ENCODE peak calls at places on chromosomes 1 and 21, in seven cellular contexts. One of them, this sample, is unnamed.

GRCh38 chr1:3610165-3610822 is 1.0 kb downstream of the MEGF6 start:
- DNase-seq in amniotic epithelial cell: no peak
- DNase-seq in heart right ventricle: no peak
- DNase-seq in pons: no peak
- DNase-seq in iPS-NIHi11: no peak
- DNase-seq in CD8-positive, alpha-beta memory T cell: no peak
- DNase-seq in tibial nerve: no peak
- DNase-seq in this sample: no peak

GRCh38 chr1:50427818-50428779 is 4.9 kb upstream of the DMRTA2 start:
- DNase-seq in amniotic epithelial cell: no peak
- DNase-seq in heart right ventricle: no peak
- DNase-seq in pons: no peak
- DNase-seq in iPS-NIHi11: peak; percentile 54
- DNase-seq in CD8-positive, alpha-beta memory T cell: no peak
- DNase-seq in tibial nerve: no peak
- DNase-seq in this sample: no peak

GRCh38 chr1:240946926-240947325 is 335.0 kb upstream of the GREM2 start:
- DNase-seq in amniotic epithelial cell: peak; percentile 48
- DNase-seq in heart right ventricle: no peak
- DNase-seq in pons: peak; percentile 21
- DNase-seq in iPS-NIHi11: peak; percentile 35
- DNase-seq in CD8-positive, alpha-beta memory T cell: no peak
- DNase-seq in tibial nerve: no peak
- DNase-seq in this sample: peak; percentile 53

GRCh38 chr1:11157867-11158266 is 31.3 kb upstream of the ANGPTL7 start:
- DNase-seq in amniotic epithelial cell: peak; percentile 40
- DNase-seq in heart right ventricle: peak; percentile 32
- DNase-seq in pons: peak; percentile 26
- DNase-seq in iPS-NIHi11: no peak
- DNase-seq in CD8-positive, alpha-beta memory T cell: no peak
- DNase-seq in tibial nerve: peak; percentile 55
- DNase-seq in this sample: no peak

GRCh38 chr1:173044656-173045055 is 6.1 kb downstream of the TNFSF18 start:
- DNase-seq in amniotic epithelial cell: no peak
- DNase-seq in heart right ventricle: no peak
- DNase-seq in pons: no peak
- DNase-seq in iPS-NIHi11: no peak
- DNase-seq in CD8-positive, alpha-beta memory T cell: no peak
- DNase-seq in tibial nerve: no peak
- DNase-seq in this sample: no peak

GRCh38 chr1:99740141-99740540 is 26.3 kb downstream of the FRRS1 start:
- DNase-seq in amniotic epithelial cell: no peak
- DNase-seq in heart right ventricle: no peak
- DNase-seq in pons: no peak
- DNase-seq in iPS-NIHi11: no peak
- DNase-seq in CD8-positive, alpha-beta memory T cell: no peak
- DNase-seq in tibial nerve: no peak
- DNase-seq in this sample: no peak

GRCh38 chr1:202018476-202019234 is 8.3 kb downstream of the ELF3 start:
- DNase-seq in amniotic epithelial cell: peak; percentile 68
- DNase-seq in heart right ventricle: no peak
- DNase-seq in pons: no peak
- DNase-seq in iPS-NIHi11: peak; percentile 32
- DNase-seq in CD8-positive, alpha-beta memory T cell: no peak
- DNase-seq in tibial nerve: no peak
- DNase-seq in this sample: no peak

GRCh38 chr1:50934838-50935237 is 25.2 kb downstream of the FAF1 start:
- DNase-seq in amniotic epithelial cell: no peak
- DNase-seq in heart right ventricle: no peak
- DNase-seq in pons: no peak
- DNase-seq in iPS-NIHi11: no peak
- DNase-seq in CD8-positive, alpha-beta memory T cell: no peak
- DNase-seq in tibial nerve: no peak
- DNase-seq in this sample: no peak

GRCh38 chr21:35026617-35027557 is 22.2 kb downstream of the RUNX1 start:
- DNase-seq in amniotic epithelial cell: peak; percentile 87
- DNase-seq in heart right ventricle: peak; percentile 42
- DNase-seq in pons: peak; percentile 43
- DNase-seq in iPS-NIHi11: peak; percentile 36
- DNase-seq in CD8-positive, alpha-beta memory T cell: peak; percentile 90
- DNase-seq in tibial nerve: no peak
- DNase-seq in this sample: peak; percentile 67

GRCh38 chr21:45156459-45156858 is 82.1 kb downstream of the ADARB1 start:
- DNase-seq in amniotic epithelial cell: no peak
- DNase-seq in heart right ventricle: no peak
- DNase-seq in pons: no peak
- DNase-seq in iPS-NIHi11: no peak
- DNase-seq in CD8-positive, alpha-beta memory T cell: no peak
- DNase-seq in tibial nerve: no peak
- DNase-seq in this sample: no peak

GRCh38 chr1:159921251-159921650 is 4.1 kb downstream of the TAGLN2 start:
- DNase-seq in amniotic epithelial cell: peak; percentile 62
- DNase-seq in heart right ventricle: no peak
- DNase-seq in pons: no peak
- DNase-seq in iPS-NIHi11: no peak
- DNase-seq in CD8-positive, alpha-beta memory T cell: no peak
- DNase-seq in tibial nerve: no peak
- DNase-seq in this sample: peak; percentile 37

GRCh38 chr1:218409946-218410510 is 64.9 kb downstream of the TGFB2 start:
- DNase-seq in amniotic epithelial cell: no peak
- DNase-seq in heart right ventricle: no peak
- DNase-seq in pons: no peak
- DNase-seq in iPS-NIHi11: no peak
- DNase-seq in CD8-positive, alpha-beta memory T cell: no peak
- DNase-seq in tibial nerve: no peak
- DNase-seq in this sample: no peak

GRCh38 chr1:53514436-53514835 is 55.2 kb downstream of the DMRTB1 start:
- DNase-seq in amniotic epithelial cell: no peak
- DNase-seq in heart right ventricle: no peak
- DNase-seq in pons: no peak
- DNase-seq in iPS-NIHi11: no peak
- DNase-seq in CD8-positive, alpha-beta memory T cell: no peak
- DNase-seq in tibial nerve: no peak
- DNase-seq in this sample: no peak

GRCh38 chr21:14923468-14923867 is 141.3 kb downstream of the NRIP1 start:
- DNase-seq in amniotic epithelial cell: peak; percentile 59
- DNase-seq in heart right ventricle: no peak
- DNase-seq in pons: no peak
- DNase-seq in iPS-NIHi11: no peak
- DNase-seq in CD8-positive, alpha-beta memory T cell: no peak
- DNase-seq in tibial nerve: no peak
- DNase-seq in this sample: no peak

GRCh38 chr1:36258960-36259344 is 34.7 kb downstream of the THRAP3 start:
- DNase-seq in amniotic epithelial cell: no peak
- DNase-seq in heart right ventricle: no peak
- DNase-seq in pons: no peak
- DNase-seq in iPS-NIHi11: no peak
- DNase-seq in CD8-positive, alpha-beta memory T cell: no peak
- DNase-seq in tibial nerve: no peak
- DNase-seq in this sample: no peak

GRCh38 chr1:63772201-63772600 is 1.6 kb upstream of the ROR1 start:
- DNase-seq in amniotic epithelial cell: no peak
- DNase-seq in heart right ventricle: no peak
- DNase-seq in pons: no peak
- DNase-seq in iPS-NIHi11: no peak
- DNase-seq in CD8-positive, alpha-beta memory T cell: no peak
- DNase-seq in tibial nerve: no peak
- DNase-seq in this sample: no peak

GRCh38 chr21:41327753-41328152 is 11.2 kb downstream of the FAM3B start:
- DNase-seq in amniotic epithelial cell: no peak
- DNase-seq in heart right ventricle: no peak
- DNase-seq in pons: no peak
- DNase-seq in iPS-NIHi11: no peak
- DNase-seq in CD8-positive, alpha-beta memory T cell: no peak
- DNase-seq in tibial nerve: no peak
- DNase-seq in this sample: no peak

GRCh38 chr1:155989242-155989991 is 11.1 kb upstream of the ARHGEF2 start:
- DNase-seq in amniotic epithelial cell: peak; percentile 50
- DNase-seq in heart right ventricle: peak; percentile 66
- DNase-seq in pons: peak; percentile 79
- DNase-seq in iPS-NIHi11: peak; percentile 78
- DNase-seq in CD8-positive, alpha-beta memory T cell: peak; percentile 86
- DNase-seq in tibial nerve: no peak
- DNase-seq in this sample: peak; percentile 66

GRCh38 chr1:228414511-228415211 is 2.0 kb downstream of the TRIM17 start:
- DNase-seq in amniotic epithelial cell: no peak
- DNase-seq in heart right ventricle: no peak
- DNase-seq in pons: no peak
- DNase-seq in iPS-NIHi11: no peak
- DNase-seq in CD8-positive, alpha-beta memory T cell: no peak
- DNase-seq in tibial nerve: no peak
- DNase-seq in this sample: no peak

GRCh38 chr1:82177190-82177589 is 376.5 kb downstream of the ADGRL2 start:
- DNase-seq in amniotic epithelial cell: no peak
- DNase-seq in heart right ventricle: no peak
- DNase-seq in pons: no peak
- DNase-seq in iPS-NIHi11: no peak
- DNase-seq in CD8-positive, alpha-beta memory T cell: no peak
- DNase-seq in tibial nerve: no peak
- DNase-seq in this sample: peak; percentile 73

GRCh38 chr1:84782311-84782771 is 92.1 kb upstream of the SSX2IP start:
- DNase-seq in amniotic epithelial cell: peak; percentile 43
- DNase-seq in heart right ventricle: peak; percentile 53
- DNase-seq in pons: no peak
- DNase-seq in iPS-NIHi11: peak; percentile 89
- DNase-seq in CD8-positive, alpha-beta memory T cell: peak; percentile 83
- DNase-seq in tibial nerve: peak; percentile 41
- DNase-seq in this sample: peak; percentile 63

GRCh38 chr1:47568763-47569162 is 130.9 kb downstream of the FOXD2 start:
- DNase-seq in amniotic epithelial cell: no peak
- DNase-seq in heart right ventricle: no peak
- DNase-seq in pons: peak; percentile 78
- DNase-seq in iPS-NIHi11: no peak
- DNase-seq in CD8-positive, alpha-beta memory T cell: peak; percentile 4
- DNase-seq in tibial nerve: peak; percentile 61
- DNase-seq in this sample: no peak

GRCh38 chr1:36699113-36699512 is 216.4 kb upstream of the CSF3R start:
- DNase-seq in amniotic epithelial cell: no peak
- DNase-seq in heart right ventricle: no peak
- DNase-seq in pons: peak; percentile 11
- DNase-seq in iPS-NIHi11: no peak
- DNase-seq in CD8-positive, alpha-beta memory T cell: no peak
- DNase-seq in tibial nerve: no peak
- DNase-seq in this sample: no peak

GRCh38 chr1:228792601-228793000 is 57.3 kb downstream of the RHOU start:
- DNase-seq in amniotic epithelial cell: no peak
- DNase-seq in heart right ventricle: no peak
- DNase-seq in pons: no peak
- DNase-seq in iPS-NIHi11: no peak
- DNase-seq in CD8-positive, alpha-beta memory T cell: no peak
- DNase-seq in tibial nerve: no peak
- DNase-seq in this sample: no peak

GRCh38 chr1:48851638-48852037 is 74.9 kb upstream of the BEND5 start:
- DNase-seq in amniotic epithelial cell: no peak
- DNase-seq in heart right ventricle: no peak
- DNase-seq in pons: no peak
- DNase-seq in iPS-NIHi11: no peak
- DNase-seq in CD8-positive, alpha-beta memory T cell: no peak
- DNase-seq in tibial nerve: no peak
- DNase-seq in this sample: no peak

GRCh38 chr1:22709891-22710687 is 550 bp upstream of the EPHB2 start:
- DNase-seq in amniotic epithelial cell: peak; percentile 65
- DNase-seq in heart right ventricle: peak; percentile 41
- DNase-seq in pons: peak; percentile 32
- DNase-seq in iPS-NIHi11: peak; percentile 80
- DNase-seq in CD8-positive, alpha-beta memory T cell: no peak
- DNase-seq in tibial nerve: peak; percentile 38
- DNase-seq in this sample: peak; percentile 76

GRCh38 chr1:20430355-20431290 is 55.4 kb downstream of the CAMK2N1 start:
- DNase-seq in amniotic epithelial cell: no peak
- DNase-seq in heart right ventricle: no peak
- DNase-seq in pons: peak; percentile 61
- DNase-seq in iPS-NIHi11: peak; percentile 92
- DNase-seq in CD8-positive, alpha-beta memory T cell: no peak
- DNase-seq in tibial nerve: no peak
- DNase-seq in this sample: peak; percentile 33

GRCh38 chr21:42811960-42812359 is 67.4 kb downstream of the WDR4 start:
- DNase-seq in amniotic epithelial cell: no peak
- DNase-seq in heart right ventricle: no peak
- DNase-seq in pons: no peak
- DNase-seq in iPS-NIHi11: no peak
- DNase-seq in CD8-positive, alpha-beta memory T cell: no peak
- DNase-seq in tibial nerve: no peak
- DNase-seq in this sample: no peak

GRCh38 chr1:199573047-199573446 is 454.5 kb upstream of the NR5A2 start:
- DNase-seq in amniotic epithelial cell: no peak
- DNase-seq in heart right ventricle: peak; percentile 20
- DNase-seq in pons: no peak
- DNase-seq in iPS-NIHi11: no peak
- DNase-seq in CD8-positive, alpha-beta memory T cell: no peak
- DNase-seq in tibial nerve: no peak
- DNase-seq in this sample: no peak

GRCh38 chr21:45019076-45019886 is 55.1 kb upstream of the ADARB1 start:
- DNase-seq in amniotic epithelial cell: no peak
- DNase-seq in heart right ventricle: no peak
- DNase-seq in pons: no peak
- DNase-seq in iPS-NIHi11: peak; percentile 80
- DNase-seq in CD8-positive, alpha-beta memory T cell: peak; percentile 40
- DNase-seq in tibial nerve: no peak
- DNase-seq in this sample: peak; percentile 53

GRCh38 chr1:12457771-12458170 is 160.2 kb downstream of the DHRS3 start:
- DNase-seq in amniotic epithelial cell: peak; percentile 67
- DNase-seq in heart right ventricle: no peak
- DNase-seq in pons: no peak
- DNase-seq in iPS-NIHi11: no peak
- DNase-seq in CD8-positive, alpha-beta memory T cell: no peak
- DNase-seq in tibial nerve: no peak
- DNase-seq in this sample: no peak

GRCh38 chr21:35294231-35294898 is 245.3 kb upstream of the RUNX1 start:
- DNase-seq in amniotic epithelial cell: peak; percentile 48
- DNase-seq in heart right ventricle: no peak
- DNase-seq in pons: no peak
- DNase-seq in iPS-NIHi11: peak; percentile 12
- DNase-seq in CD8-positive, alpha-beta memory T cell: no peak
- DNase-seq in tibial nerve: no peak
- DNase-seq in this sample: no peak